ENCODE peak calls at places on chromosomes 13 and 19, in eight cellular contexts. J, Y, U, L, S, B, T and D are unnamed samples.

GRCh38 chr13:26062853-26063444 is 11.1 kb upstream of the SHISA2 start:
- DNase-seq in J (no peak), Y (peak), U (no peak), L (peak), S (peak), B (peak), T (no peak), D (peak)

GRCh38 chr13:93673885-93674284 is 447.3 kb downstream of the GPC6 start:
- DNase-seq in J (no peak), Y (no peak), U (no peak), L (no peak), S (no peak), B (no peak), T (no peak), D (no peak)

GRCh38 chr19:992670-993055 is 7.6 kb upstream of the GRIN3B start:
- DNase-seq in J (no peak), Y (no peak), U (no peak), L (no peak), S (no peak), B (no peak), T (no peak), D (no peak)

GRCh38 chr13:77836423-77836822 is 82.2 kb downstream of the EDNRB start:
- DNase-seq in J (no peak), Y (no peak), U (no peak), L (no peak), S (no peak), B (no peak), T (no peak), D (no peak)

GRCh38 chr13:112783135-112783945 is 93.5 kb downstream of the ATP11A start:
- DNase-seq in J (no peak), Y (no peak), U (peak), L (no peak), S (no peak), B (peak), T (no peak), D (no peak)

GRCh38 chr13:40777166-40777956 is 6.4 kb upstream of the MRPS31 start:
- DNase-seq in J (peak), Y (peak), U (no peak), L (peak), S (peak), B (peak), T (no peak), D (peak)

GRCh38 chr19:20167020-20167644 is at the start of gene ZNF486:
- DNase-seq in J (peak), Y (no peak), U (peak), L (peak), S (peak), B (peak), T (no peak), D (peak)

GRCh38 chr19:52190679-52191293 is 934 bp downstream of the PPP2R1A start:
- DNase-seq in J (no peak), Y (no peak), U (peak), L (no peak), S (peak), B (no peak), T (no peak), D (peak)

GRCh38 chr13:100794575-100794974 is 120.0 kb upstream of the TMTC4 start:
- DNase-seq in J (no peak), Y (no peak), U (no peak), L (no peak), S (no peak), B (no peak), T (no peak), D (no peak)

GRCh38 chr13:73235385-73235784 is 176.6 kb downstream of the KLF5 start:
- DNase-seq in J (no peak), Y (no peak), U (no peak), L (no peak), S (no peak), B (no peak), T (no peak), D (no peak)

GRCh38 chr13:73481877-73482445 is 423.2 kb downstream of the KLF5 start:
- DNase-seq in J (no peak), Y (no peak), U (no peak), L (no peak), S (peak), B (no peak), T (no peak), D (no peak)

GRCh38 chr19:3423183-3423829 is 56.9 kb downstream of the NFIC start:
- DNase-seq in J (peak), Y (no peak), U (no peak), L (no peak), S (no peak), B (no peak), T (no peak), D (no peak)

GRCh38 chr19:37718357-37718756 is 1.2 kb downstream of the ZNF607 start:
- DNase-seq in J (peak), Y (no peak), U (no peak), L (no peak), S (no peak), B (no peak), T (no peak), D (peak)

GRCh38 chr13:59488436-59488835 is 675.3 kb downstream of the DIAPH3 start:
- DNase-seq in J (no peak), Y (no peak), U (no peak), L (no peak), S (no peak), B (no peak), T (no peak), D (no peak)

GRCh38 chr13:110907951-110908898 is 6.6 kb downstream of the ANKRD10 start:
- DNase-seq in J (no peak), Y (no peak), U (no peak), L (no peak), S (no peak), B (no peak), T (no peak), D (no peak)

GRCh38 chr13:50514249-50514648 is 329.2 kb downstream of the DLEU7 start:
- DNase-seq in J (no peak), Y (no peak), U (no peak), L (no peak), S (no peak), B (no peak), T (no peak), D (no peak)

GRCh38 chr19:6724631-6725185 is 4.3 kb upstream of the C3 start:
- DNase-seq in J (no peak), Y (no peak), U (no peak), L (no peak), S (no peak), B (no peak), T (no peak), D (no peak)

GRCh38 chr13:25686831-25687495 is 315.2 kb downstream of the ATP8A2 start:
- DNase-seq in J (no peak), Y (peak), U (no peak), L (no peak), S (no peak), B (no peak), T (peak), D (no peak)

GRCh38 chr19:31290926-31291590 is 58.2 kb downstream of the TSHZ3 start:
- DNase-seq in J (no peak), Y (no peak), U (no peak), L (no peak), S (no peak), B (no peak), T (no peak), D (no peak)

GRCh38 chr13:40559915-40560314 is 106.5 kb downstream of the FOXO1 start:
- DNase-seq in J (no peak), Y (no peak), U (no peak), L (no peak), S (no peak), B (no peak), T (no peak), D (no peak)

GRCh38 chr19:16342002-16342715 is 17.5 kb downstream of the KLF2 start:
- DNase-seq in J (no peak), Y (no peak), U (no peak), L (peak), S (peak), B (peak), T (no peak), D (no peak)

GRCh38 chr13:84609716-84610115 is 727.4 kb upstream of the SLITRK1 start:
- DNase-seq in J (no peak), Y (no peak), U (no peak), L (no peak), S (no peak), B (no peak), T (no peak), D (peak)

GRCh38 chr13:99275093-99275469 is 16.9 kb upstream of the GPR18 start:
- DNase-seq in J (no peak), Y (no peak), U (no peak), L (peak), S (no peak), B (peak), T (no peak), D (peak)

GRCh38 chr13:98285317-98285716 is 108.2 kb upstream of the RNF113B start:
- DNase-seq in J (no peak), Y (peak), U (no peak), L (no peak), S (no peak), B (no peak), T (peak), D (no peak)

GRCh38 chr19:17409990-17410389 is 4.6 kb upstream of the BST2 start:
- DNase-seq in J (no peak), Y (no peak), U (peak), L (no peak), S (no peak), B (no peak), T (no peak), D (no peak)

GRCh38 chr13:101098873-101099272 is 317.4 kb downstream of the NALCN start:
- DNase-seq in J (no peak), Y (no peak), U (no peak), L (no peak), S (no peak), B (no peak), T (no peak), D (no peak)

GRCh38 chr19:48365602-48366001 is 1.4 kb downstream of the SYNGR4 start:
- DNase-seq in J (no peak), Y (no peak), U (peak), L (no peak), S (no peak), B (no peak), T (no peak), D (no peak)

GRCh38 chr19:42376177-42376555 is 13.9 kb downstream of the CNFN start:
- DNase-seq in J (no peak), Y (no peak), U (no peak), L (no peak), S (no peak), B (no peak), T (no peak), D (no peak)

GRCh38 chr19:3041302-3041701 is 12.2 kb upstream of the TLE2 start:
- DNase-seq in J (no peak), Y (no peak), U (no peak), L (no peak), S (no peak), B (no peak), T (no peak), D (no peak)

GRCh38 chr19:4971816-4972495 is 3.0 kb downstream of the KDM4B start:
- DNase-seq in J (no peak), Y (no peak), U (no peak), L (no peak), S (no peak), B (no peak), T (no peak), D (no peak)

GRCh38 chr13:67971291-67971690 is 741.2 kb upstream of the PCDH9 start:
- DNase-seq in J (no peak), Y (no peak), U (no peak), L (no peak), S (no peak), B (no peak), T (no peak), D (no peak)

GRCh38 chr13:107873908-107874307 is 341.4 kb downstream of the LIG4 start:
- DNase-seq in J (no peak), Y (no peak), U (no peak), L (no peak), S (no peak), B (no peak), T (no peak), D (no peak)

GRCh38 chr13:29849071-29849541 is 1.3 kb downstream of the UBL3 start:
- DNase-seq in J (no peak), Y (no peak), U (no peak), L (peak), S (peak), B (peak), T (no peak), D (peak)

GRCh38 chr13:51781246-51782022 is 22.5 kb downstream of the DHRS12 start:
- DNase-seq in J (peak), Y (peak), U (no peak), L (no peak), S (no peak), B (no peak), T (no peak), D (peak)

GRCh38 chr13:38518328-38518727 is 168.5 kb upstream of the FREM2 start:
- DNase-seq in J (no peak), Y (no peak), U (no peak), L (no peak), S (no peak), B (no peak), T (no peak), D (no peak)